ENCODE peak calls at places on chromosomes 1 and 21, in four cellular contexts. Z is stimulated activated CD4-positive, alpha-beta T cell treated with anti-CD3 and anti-CD28 coated beads, TNF-alpha, amount 100 ng/mL, for 24 hours; I is cardiac fibroblast; L is T-cell. X is an unnamed sample.

GRCh38 chr1:30303387-30303786 is 420.0 kb downstream of the MATN1 start:
- DNase-seq in Z (no peak), I (no peak), L (no peak), X (no peak)

GRCh38 chr1:19812875-19813650 is 2.0 kb downstream of the RNF186 start:
- DNase-seq in Z (no peak), I (no peak), L (no peak), X (no peak)

GRCh38 chr1:42784946-42785693 is at the start of gene TMEM269:
- DNase-seq in Z (no peak), I (peak; percentile 2), L (peak; percentile 52), X (no peak)

GRCh38 chr21:36170823-36171222 is 14.2 kb downstream of the DOP1B start:
- DNase-seq in Z (no peak), I (no peak), L (no peak), X (no peak)

GRCh38 chr21:33843216-33843615 is 72.4 kb downstream of the ATP5PO start:
- DNase-seq in Z (no peak), I (no peak), L (no peak), X (no peak)

GRCh38 chr1:7261490-7261889 is 476.2 kb downstream of the CAMTA1 start:
- DNase-seq in Z (no peak), I (no peak), L (no peak), X (no peak)

GRCh38 chr21:43188181-43188580 is 19.4 kb downstream of the CRYAA start:
- DNase-seq in Z (no peak), I (no peak), L (no peak), X (no peak)

GRCh38 chr1:3112526-3112925 is 43.5 kb downstream of the PRDM16 start:
- DNase-seq in Z (no peak), I (no peak), L (no peak), X (no peak)

GRCh38 chr1:33532936-33533335 is 60.5 kb downstream of the ZSCAN20 start:
- DNase-seq in Z (no peak), I (no peak), L (no peak), X (no peak)

GRCh38 chr1:7553042-7553690 is 217.9 kb upstream of the VAMP3 start:
- DNase-seq in Z (no peak), I (no peak), L (no peak), X (no peak)

GRCh38 chr1:201769966-201770365 is 59.0 kb upstream of the IPO9 start:
- DNase-seq in Z (no peak), I (peak; percentile 92), L (no peak), X (no peak)

GRCh38 chr1:194387531-194387930 is 1201.1 kb upstream of the B3GALT2 start:
- DNase-seq in Z (no peak), I (no peak), L (no peak), X (no peak)

GRCh38 chr1:54169068-54169467 is 16.3 kb upstream of the CDCP2 start:
- DNase-seq in Z (no peak), I (no peak), L (no peak), X (no peak)

GRCh38 chr1:186456731-186457255 is 4.1 kb downstream of the PDC start:
- DNase-seq in Z (no peak), I (no peak), L (no peak), X (no peak)